ENCODE peak calls at places on chromosomes 5 and 9, in five cellular contexts. Y is IMR-90, B is adrenal gland, R is A549, A is heart left ventricle. L is an unnamed sample.

GRCh38 chr9:134083451-134083850 is 15.6 kb upstream of the BRD3 start:
- DNase-seq in Y (no peak), B (no peak), R (no peak), A (no peak), L (no peak)

GRCh38 chr5:124755565-124755964 is 9.1 kb upstream of the ZNF608 start:
- DNase-seq in Y (no peak), B (no peak), R (peak), A (no peak), L (no peak)

GRCh38 chr9:125513634-125514413 is 193.2 kb downstream of the MAPKAP1 start:
- DNase-seq in Y (peak), B (peak), R (peak), A (peak), L (peak)

GRCh38 chr5:36502608-36503007 is 103.8 kb upstream of the SLC1A3 start:
- DNase-seq in Y (peak), B (peak), R (no peak), A (no peak), L (peak)

GRCh38 chr5:157827429-157827828 is 31.5 kb downstream of the CLINT1 start:
- DNase-seq in Y (peak), B (no peak), R (no peak), A (no peak), L (no peak)

GRCh38 chr9:137673871-137674270 is 55.1 kb downstream of the EHMT1 start:
- DNase-seq in Y (no peak), B (no peak), R (no peak), A (no peak), L (no peak)

GRCh38 chr9:124512806-124513204 is 5.6 kb upstream of the NR5A1 start:
- DNase-seq in Y (no peak), B (no peak), R (no peak), A (no peak), L (no peak)

GRCh38 chr9:690517-691111 is 150.9 kb upstream of the DMRT1 start:
- DNase-seq in Y (no peak), B (no peak), R (no peak), A (no peak), L (no peak)

GRCh38 chr9:129307227-129307970 is 129.3 kb upstream of the IER5L start:
- DNase-seq in Y (no peak), B (no peak), R (no peak), A (no peak), L (no peak)

GRCh38 chr5:40277161-40277906 is 402.4 kb upstream of the PTGER4 start:
- DNase-seq in Y (no peak), B (no peak), R (no peak), A (no peak), L (no peak)

GRCh38 chr5:178356459-178356872 is 123.9 kb upstream of the PHYKPL start:
- DNase-seq in Y (no peak), B (no peak), R (no peak), A (peak), L (no peak)

GRCh38 chr5:112793201-112793600 is 55.5 kb downstream of the APC start:
- DNase-seq in Y (no peak), B (no peak), R (no peak), A (no peak), L (no peak)

GRCh38 chr5:154129013-154129412 is 61.5 kb upstream of the GALNT10 start:
- DNase-seq in Y (no peak), B (no peak), R (no peak), A (no peak), L (no peak)

GRCh38 chr5:157748740-157749461 is 5.4 kb downstream of the LSM11 start:
- DNase-seq in Y (peak), B (peak), R (no peak), A (no peak), L (peak)

GRCh38 chr5:33049845-33050244 is 338.7 kb downstream of the NPR3 start:
- DNase-seq in Y (peak), B (peak), R (peak), A (no peak), L (peak)

GRCh38 chr5:132269635-132270344 is 12.3 kb downstream of the PDLIM4 start:
- DNase-seq in Y (no peak), B (peak), R (no peak), A (no peak), L (no peak)

GRCh38 chr5:149912226-149912864 is 32.2 kb downstream of the PDE6A start:
- DNase-seq in Y (no peak), B (no peak), R (no peak), A (no peak), L (no peak)

GRCh38 chr5:96605144-96605543 is 57.0 kb upstream of the CAST start:
- DNase-seq in Y (no peak), B (no peak), R (no peak), A (no peak), L (no peak)

GRCh38 chr9:84125046-84125445 is 144.4 kb downstream of the RMI1 start:
- DNase-seq in Y (no peak), B (no peak), R (no peak), A (no peak), L (no peak)

GRCh38 chr9:126395439-126396212 is 69.0 kb downstream of the MVB12B start:
- DNase-seq in Y (peak), B (peak), R (peak), A (no peak), L (peak)

GRCh38 chr5:120540097-120540496 is 76.0 kb downstream of the PRR16 start:
- DNase-seq in Y (no peak), B (no peak), R (no peak), A (no peak), L (no peak)

GRCh38 chr5:73376618-73377170 is 71.9 kb downstream of the FOXD1 start:
- DNase-seq in Y (peak), B (no peak), R (no peak), A (no peak), L (peak)

GRCh38 chr5:157732130-157732783 is 1.0 kb downstream of the THG1L start:
- DNase-seq in Y (no peak), B (no peak), R (no peak), A (no peak), L (no peak)

GRCh38 chr5:58048954-58049353 is 410.9 kb downstream of the PLK2 start:
- DNase-seq in Y (no peak), B (no peak), R (no peak), A (no peak), L (no peak)

GRCh38 chr9:14348241-14349140 is 34.5 kb upstream of the NFIB start:
- DNase-seq in Y (no peak), B (no peak), R (no peak), A (peak), L (no peak)

GRCh38 chr5:40238066-40238745 is 441.5 kb upstream of the PTGER4 start:
- DNase-seq in Y (no peak), B (no peak), R (no peak), A (no peak), L (no peak)

GRCh38 chr5:174828786-174829510 is 104.6 kb downstream of the MSX2 start:
- DNase-seq in Y (no peak), B (no peak), R (no peak), A (no peak), L (no peak)

GRCh38 chr5:30932611-30933010 is 260.9 kb upstream of the CDH6 start:
- DNase-seq in Y (peak), B (no peak), R (no peak), A (no peak), L (no peak)

GRCh38 chr5:12316812-12317211 is 412.6 kb upstream of the CTNND2 start:
- DNase-seq in Y (no peak), B (no peak), R (no peak), A (no peak), L (no peak)

GRCh38 chr9:34176089-34176488 is 2.8 kb upstream of the UBAP1 start:
- DNase-seq in Y (no peak), B (no peak), R (no peak), A (no peak), L (no peak)

GRCh38 chr9:136264046-136264802 is 18.6 kb upstream of the QSOX2 start:
- DNase-seq in Y (no peak), B (no peak), R (no peak), A (no peak), L (no peak)

GRCh38 chr5:100901851-100902341 is 1.2 kb downstream of the ST8SIA4 start:
- DNase-seq in Y (no peak), B (peak), R (no peak), A (peak), L (no peak)

GRCh38 chr9:86202338-86202882 is 57.0 kb downstream of the C9orf153 start:
- DNase-seq in Y (peak), B (no peak), R (peak), A (no peak), L (peak)

GRCh38 chr9:110728058-110728457 is 59.5 kb downstream of the MUSK start:
- DNase-seq in Y (no peak), B (no peak), R (no peak), A (no peak), L (no peak)

GRCh38 chr9:73176450-73176875 is 24.8 kb downstream of the ANXA1 start:
- DNase-seq in Y (no peak), B (no peak), R (peak), A (no peak), L (peak)

GRCh38 chr5:132821791-132822190 is 8.7 kb downstream of the SHROOM1 start:
- DNase-seq in Y (peak), B (no peak), R (no peak), A (no peak), L (no peak)

GRCh38 chr5:175879743-175880142 is 8.4 kb downstream of the CPLX2 start:
- DNase-seq in Y (no peak), B (no peak), R (no peak), A (no peak), L (no peak)

DNA sequence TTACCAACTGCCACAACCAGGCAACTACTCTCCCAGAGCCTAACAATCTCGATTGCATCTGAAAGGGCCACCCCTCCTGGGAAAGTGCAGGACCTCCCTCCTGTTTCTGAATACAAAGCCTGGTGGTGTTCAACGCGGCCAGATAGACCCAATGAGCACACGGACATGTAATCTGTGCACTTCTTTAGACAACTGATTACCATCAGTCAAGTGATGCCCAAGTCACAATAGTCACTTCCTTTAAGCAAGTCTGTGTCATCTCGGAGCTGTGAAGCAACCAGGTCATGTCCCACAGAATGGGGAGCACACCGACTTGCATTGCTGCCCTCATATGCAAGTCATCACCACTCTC is 739 bp downstream of the C9orf72 start:
- DNase-seq in Y (no peak), B (peak), R (no peak), A (no peak), L (no peak)
- TF ChIP-seq POLR2A in Y (no peak), B (peak), R (no peak), A (no peak), L (no peak)

DNA sequence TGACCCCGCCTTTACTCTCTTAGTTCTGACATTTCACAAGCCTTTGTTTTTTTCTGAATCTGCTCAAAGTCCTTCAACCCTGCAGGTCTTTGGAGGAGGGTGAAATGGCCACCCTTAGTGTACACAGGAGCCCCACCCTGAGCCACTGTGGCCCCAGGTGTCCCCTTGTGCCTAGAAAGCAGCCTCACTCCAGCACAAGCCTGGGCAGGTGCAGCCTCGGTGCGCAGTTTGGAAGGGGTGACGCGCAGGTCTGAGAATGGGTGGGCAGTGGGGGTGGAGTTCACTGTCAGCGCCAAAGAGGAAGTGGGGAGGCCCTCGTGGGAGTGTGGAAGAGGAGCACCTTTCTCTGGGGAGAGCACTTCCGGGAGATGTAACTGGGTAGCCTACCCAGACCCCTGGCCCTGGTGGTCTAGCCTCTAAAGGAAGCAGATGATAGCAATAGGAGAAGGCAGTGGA is 17.1 kb upstream of the DAB2IP start:
- DNase-seq in Y (no peak), B (no peak), R (no peak), A (no peak), L (no peak)
- TF ChIP-seq POLR2A in Y (no peak), B (no peak), R (no peak), A (no peak), L (no peak)

GRCh38 chr9:113504725-113505590 is 41.4 kb downstream of the RGS3 start:
- DNase-seq in Y (no peak), B (peak), R (no peak), A (no peak), L (no peak)
- TF ChIP-seq POLR2A in Y (no peak), B (no peak), R (no peak), A (no peak), L (no peak)

DNA sequence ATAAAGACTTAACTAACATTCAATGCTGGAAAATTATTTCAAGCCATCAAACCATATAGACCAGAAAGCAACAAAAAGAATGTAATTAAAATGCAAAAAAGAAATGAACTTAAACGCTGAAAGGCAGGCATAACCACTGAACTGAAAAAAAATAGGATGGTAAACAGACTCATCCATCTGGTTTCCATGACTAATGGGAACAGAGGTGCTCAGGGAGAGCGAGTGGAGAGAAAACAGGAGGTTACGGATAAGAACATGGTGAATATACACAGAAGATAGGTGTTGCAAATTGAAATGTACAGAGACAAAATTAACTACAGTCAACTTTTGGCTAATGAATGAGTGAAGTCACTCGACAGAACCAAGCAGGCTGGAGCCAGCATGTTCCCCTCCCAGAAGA is 43.5 kb upstream of the RNF38 start:
- DNase-seq in Y (peak), B (no peak), R (no peak), A (no peak), L (no peak)
- TF ChIP-seq POLR2A in Y (no peak), B (no peak), R (no peak), A (no peak), L (no peak)

DNA sequence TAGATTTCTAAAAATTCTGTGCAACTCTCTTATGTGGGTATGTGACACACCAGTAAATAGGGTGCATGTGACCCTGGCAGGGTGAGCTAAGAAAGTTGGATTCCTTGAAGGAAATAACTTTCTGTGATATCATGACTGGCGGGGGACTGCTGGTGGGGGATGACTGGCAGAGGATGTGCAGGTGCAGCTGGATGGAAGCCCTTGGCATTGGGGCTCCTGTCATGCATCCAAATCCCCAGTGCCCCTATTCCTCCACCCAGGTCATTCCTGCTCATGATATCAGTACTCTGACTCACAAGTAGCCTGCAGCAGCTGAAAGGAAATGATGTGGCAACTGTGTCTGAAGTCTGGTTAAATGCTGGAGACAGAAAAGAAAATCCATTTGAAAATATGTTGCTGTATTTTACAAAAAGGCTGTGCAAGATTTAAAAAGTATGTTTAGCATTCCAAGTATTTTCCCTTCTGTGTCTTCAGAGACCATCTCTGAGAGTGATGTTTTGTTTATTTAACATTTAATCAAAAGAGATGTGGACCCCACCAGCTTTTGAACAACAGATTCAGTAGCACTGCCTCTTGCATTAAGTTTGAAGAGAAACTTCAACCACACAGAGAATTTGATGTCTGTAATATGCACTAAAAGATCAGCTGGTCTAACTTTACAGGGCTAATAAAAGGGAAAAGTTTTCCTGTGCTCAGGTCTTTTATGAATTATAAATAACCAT is 17.9 kb upstream of the ZSWIM6 start:
- DNase-seq in Y (peak), B (peak), R (no peak), A (no peak), L (peak)
- TF ChIP-seq POLR2A in Y (no peak), B (no peak), R (no peak), A (no peak), L (no peak)

GRCh38 chr9:37410354-37410861 is 12.1 kb upstream of the GRHPR start:
- DNase-seq in Y (no peak), B (no peak), R (no peak), A (no peak), L (no peak)

GRCh38 chr9:37413311-37413710 is 9.2 kb upstream of the GRHPR start:
- DNase-seq in Y (no peak), B (no peak), R (no peak), A (no peak), L (no peak)

GRCh38 chr9:37408933-37409710 is 13.4 kb upstream of the GRHPR start:
- DNase-seq in Y (no peak), B (no peak), R (no peak), A (no peak), L (no peak)

GRCh38 chr9:37412431-37413151 is 9.9 kb upstream of the GRHPR start:
- DNase-seq in Y (peak), B (no peak), R (no peak), A (no peak), L (no peak)

DNA sequence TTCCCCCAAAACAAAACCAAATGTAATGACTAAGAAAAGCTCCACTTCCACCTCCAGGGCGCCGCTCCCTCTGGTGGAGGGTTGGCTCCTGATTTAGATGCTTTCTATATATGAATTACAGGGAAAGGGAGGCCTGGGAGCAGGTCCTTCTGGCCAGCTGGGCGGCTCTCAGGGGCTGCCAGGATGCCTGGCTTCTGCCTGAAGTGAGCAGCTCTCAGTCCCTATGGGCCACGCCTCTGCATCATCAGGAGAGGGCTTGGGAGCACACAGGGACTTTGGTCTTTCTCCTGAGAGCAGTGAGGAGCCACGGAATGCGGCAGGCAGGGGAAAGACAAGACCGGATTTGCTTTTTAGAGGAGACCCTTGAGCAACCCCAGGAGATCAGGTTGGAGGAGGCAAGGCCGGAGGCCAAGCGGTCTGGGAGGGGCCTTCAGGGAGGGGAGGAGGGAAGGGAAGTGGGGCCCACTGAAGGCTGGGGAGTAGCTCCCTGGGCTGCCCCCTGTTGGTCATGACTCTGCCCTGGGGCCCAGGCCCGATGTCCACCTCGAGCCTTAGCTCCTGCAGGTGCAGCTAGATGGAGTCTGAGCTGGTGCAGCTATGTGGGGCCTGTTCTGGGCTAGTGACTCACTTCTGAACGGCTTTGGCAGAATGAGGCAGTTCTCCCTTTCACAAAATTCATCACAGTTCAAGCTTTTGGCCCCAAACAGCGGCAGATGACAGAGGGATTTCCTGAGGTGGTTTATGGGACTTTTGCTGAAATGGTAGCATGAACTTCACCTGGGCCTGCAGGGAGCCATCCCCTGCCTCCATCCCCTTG is 11.3 kb upstream of the GRHPR start:
- DNase-seq in Y (peak), B (no peak), R (no peak), A (no peak), L (no peak)
- TF ChIP-seq POLR2A in Y (no peak), B (no peak), R (no peak), A (no peak), L (no peak)

GRCh38 chr5:10654566-10654965 is 90.7 kb downstream of the ANKRD33B start:
- DNase-seq in Y (no peak), B (no peak), R (no peak), A (no peak), L (no peak)
- TF ChIP-seq POLR2A in Y (no peak), B (no peak), R (no peak), A (no peak), L (no peak)